ENCODE peak calls at places on chromosomes 5 and 9, in five cellular contexts. G is IMR-90, D is HepG2, Z is A549, H is HCT116. T is an unnamed sample.

GRCh38 chr5:107954254-107954653 is 283.5 kb upstream of the EFNA5 start:
- DNase-seq in G (no peak), D (no peak), Z (no peak), H (no peak), T (no peak)

GRCh38 chr5:103293099-103293498 is 34.5 kb downstream of the MACIR start:
- DNase-seq in G (no peak), D (no peak), Z (no peak), H (no peak), T (no peak)

GRCh38 chr5:137254153-137254552 is 245.0 kb downstream of the SPOCK1 start:
- DNase-seq in G (peak; percentile 19), D (no peak), Z (no peak), H (no peak), T (no peak)

GRCh38 chr5:177478711-177479646 is 5.5 kb upstream of the DBN1 start:
- DNase-seq in G (peak; percentile 66), D (no peak), Z (no peak), H (no peak), T (peak; percentile 73)

GRCh38 chr9:109779711-109780452 is at the start of gene PALM2AKAP2:
- DNase-seq in G (peak; percentile 68), D (no peak), Z (peak; percentile 39), H (no peak), T (peak; percentile 47)

GRCh38 chr5:68028131-68028727 is 187.3 kb upstream of the PIK3R1 start:
- DNase-seq in G (no peak), D (no peak), Z (no peak), H (no peak), T (no peak)

GRCh38 chr5:132657676-132658382 is at the start of gene IL13:
- DNase-seq in G (no peak), D (no peak), Z (no peak), H (no peak), T (no peak)

GRCh38 chr5:132785355-132785754 is 8.3 kb upstream of the SEPTIN8 start:
- DNase-seq in G (peak; percentile 23), D (no peak), Z (no peak), H (no peak), T (no peak)

GRCh38 chr9:694499-695154 is 146.9 kb upstream of the DMRT1 start:
- DNase-seq in G (peak; percentile 93), D (no peak), Z (peak; percentile 34), H (no peak), T (no peak)

GRCh38 chr9:5621327-5621726 is 7.6 kb upstream of the RIC1 start:
- DNase-seq in G (peak; percentile 87), D (no peak), Z (peak; percentile 12), H (peak; percentile 63), T (no peak)

GRCh38 chr5:112532654-112533314 is 113.7 kb upstream of the EPB41L4A start:
- DNase-seq in G (no peak), D (no peak), Z (no peak), H (no peak), T (no peak)

GRCh38 chr5:112533315-112533867 is 114.3 kb upstream of the EPB41L4A start:
- DNase-seq in G (no peak), D (peak; percentile 35), Z (peak; percentile 40), H (peak; percentile 21), T (no peak)

GRCh38 chr5:112535339-112535738 is 116.3 kb upstream of the EPB41L4A start:
- DNase-seq in G (no peak), D (no peak), Z (no peak), H (no peak), T (no peak)

GRCh38 chr5:112534067-112534466 is 115.0 kb upstream of the EPB41L4A start:
- DNase-seq in G (no peak), D (no peak), Z (no peak), H (no peak), T (no peak)

GRCh38 chr5:112534564-112534963 is 115.5 kb upstream of the EPB41L4A start:
- DNase-seq in G (no peak), D (no peak), Z (no peak), H (no peak), T (no peak)
- TF ChIP-seq RAD21 in G (no peak), D (no peak), Z (no peak), H (no peak), T (no peak)

GRCh38 chr5:167442922-167443321 is 848.5 kb upstream of the WWC1 start:
- DNase-seq in G (no peak), D (no peak), Z (no peak), H (no peak), T (no peak)

GRCh38 chr5:167440846-167441245 is 850.6 kb upstream of the WWC1 start:
- DNase-seq in G (no peak), D (no peak), Z (no peak), H (no peak), T (no peak)
- TF ChIP-seq RAD21 in G (no peak), D (no peak), Z (no peak), H (no peak), T (no peak)

GRCh38 chr9:116800885-116801284 is 113.8 kb downstream of the TRIM32 start:
- DNase-seq in G (no peak), D (no peak), Z (no peak), H (no peak), T (no peak)
- TF ChIP-seq RAD21 in G (no peak), D (no peak), Z (no peak), H (no peak), T (no peak)

GRCh38 chr5:123422433-123423277 is 548 bp downstream of the CEP120 start:
- DNase-seq in G (peak; percentile 40), D (peak; percentile 6), Z (peak; percentile 31), H (no peak), T (no peak)
- TF ChIP-seq RAD21 in G (no peak), D (no peak), Z (no peak), H (no peak), T (no peak)

GRCh38 chr5:89484962-89485361 is 602.0 kb upstream of the MEF2C start:
- DNase-seq in G (no peak), D (no peak), Z (no peak), H (no peak), T (no peak)

GRCh38 chr5:89478856-89479255 is 595.9 kb upstream of the MEF2C start:
- DNase-seq in G (no peak), D (no peak), Z (no peak), H (no peak), T (no peak)

DNA sequence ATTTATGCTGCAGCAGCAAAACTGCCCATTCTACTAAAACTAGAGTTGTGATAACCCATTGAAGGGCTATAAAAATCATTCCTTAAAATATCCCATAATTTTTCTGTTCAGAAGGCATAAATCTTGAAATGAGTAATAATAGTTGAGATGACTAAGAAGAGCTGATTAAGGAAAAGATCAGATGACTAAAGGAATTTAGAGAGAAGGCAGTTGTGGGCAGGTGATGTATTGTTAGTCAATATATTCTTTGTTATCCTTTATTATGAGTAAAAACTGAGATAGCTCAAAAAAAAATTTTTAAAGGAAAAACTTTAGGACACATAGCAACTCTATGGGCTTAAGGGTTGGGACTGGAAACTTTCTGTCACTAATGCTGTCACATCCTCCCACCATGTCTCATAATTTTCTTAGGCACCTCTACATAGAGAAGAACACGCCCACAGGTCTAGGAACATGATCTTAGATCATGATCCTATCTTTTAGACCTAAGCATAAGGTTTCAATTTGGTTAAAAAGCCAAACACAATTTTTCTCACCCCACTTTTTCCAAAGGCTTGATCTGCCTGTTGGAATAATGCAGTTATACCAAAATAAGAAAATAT is 597.5 kb upstream of the MEF2C start:
- DNase-seq in G (no peak), D (no peak), Z (no peak), H (no peak), T (no peak)
- TF ChIP-seq RAD21 in G (no peak), D (no peak), Z (no peak), H (no peak), T (no peak)

T was measured in SK-N-SH.